ENCODE peak calls at places on chromosomes 13 and 19, in eight cellular contexts. One of them, this sample, is unnamed.
A peak's percentile ranks its signal among the peaks of the same experiment; 100 is the strongest.

GRCh38 chr19:40813182-40813581 is 14.2 kb downstream of the EGLN2 start:
- DNase-seq in gastrocnemius medialis: no peak
- DNase-seq in NCI-H2107: no peak
- DNase-seq in stimulated activated CD8-positive, alpha-beta memory T cell treated with anti-CD3 and anti-CD28 coated beads, Interleukin-12 subunit alpha, Interleukin-12 subunit beta, amount 100 ng/mL, for 1 hour: no peak
- DNase-seq in NCI-H1694 treated with DMSO at 0.1 percent for 48 hours: no peak
- DNase-seq in GM06990: no peak
- DNase-seq in IMR-90: no peak
- DNase-seq in testis: peak; percentile 57
- DNase-seq in this sample: no peak

GRCh38 chr19:4577020-4577782 is 17.7 kb upstream of the SEMA6B start:
- DNase-seq in gastrocnemius medialis: no peak
- DNase-seq in NCI-H2107: no peak
- DNase-seq in stimulated activated CD8-positive, alpha-beta memory T cell treated with anti-CD3 and anti-CD28 coated beads, Interleukin-12 subunit alpha, Interleukin-12 subunit beta, amount 100 ng/mL, for 1 hour: no peak
- DNase-seq in NCI-H1694 treated with DMSO at 0.1 percent for 48 hours: no peak
- DNase-seq in GM06990: no peak
- DNase-seq in IMR-90: no peak
- DNase-seq in testis: no peak
- DNase-seq in this sample: no peak

GRCh38 chr13:113078895-113079720 is 26.5 kb upstream of the F7 start:
- DNase-seq in gastrocnemius medialis: no peak
- DNase-seq in NCI-H2107: peak; percentile 26
- DNase-seq in stimulated activated CD8-positive, alpha-beta memory T cell treated with anti-CD3 and anti-CD28 coated beads, Interleukin-12 subunit alpha, Interleukin-12 subunit beta, amount 100 ng/mL, for 1 hour: no peak
- DNase-seq in NCI-H1694 treated with DMSO at 0.1 percent for 48 hours: peak; percentile 66
- DNase-seq in GM06990: no peak
- DNase-seq in IMR-90: no peak
- DNase-seq in testis: no peak
- DNase-seq in this sample: no peak

GRCh38 chr13:27428160-27428559 is 3.7 kb downstream of the GTF3A start:
- DNase-seq in gastrocnemius medialis: no peak
- DNase-seq in NCI-H2107: no peak
- DNase-seq in stimulated activated CD8-positive, alpha-beta memory T cell treated with anti-CD3 and anti-CD28 coated beads, Interleukin-12 subunit alpha, Interleukin-12 subunit beta, amount 100 ng/mL, for 1 hour: no peak
- DNase-seq in NCI-H1694 treated with DMSO at 0.1 percent for 48 hours: no peak
- DNase-seq in GM06990: no peak
- DNase-seq in IMR-90: no peak
- DNase-seq in testis: no peak
- DNase-seq in this sample: no peak

GRCh38 chr13:81140675-81141074 is 799.7 kb upstream of the SPRY2 start:
- DNase-seq in gastrocnemius medialis: no peak
- DNase-seq in NCI-H2107: no peak
- DNase-seq in stimulated activated CD8-positive, alpha-beta memory T cell treated with anti-CD3 and anti-CD28 coated beads, Interleukin-12 subunit alpha, Interleukin-12 subunit beta, amount 100 ng/mL, for 1 hour: no peak
- DNase-seq in NCI-H1694 treated with DMSO at 0.1 percent for 48 hours: no peak
- DNase-seq in GM06990: no peak
- DNase-seq in IMR-90: no peak
- DNase-seq in testis: no peak
- DNase-seq in this sample: no peak

GRCh38 chr13:41603917-41604316 is 146.6 kb downstream of the RGCC start:
- DNase-seq in gastrocnemius medialis: peak; percentile 79
- DNase-seq in NCI-H2107: no peak
- DNase-seq in stimulated activated CD8-positive, alpha-beta memory T cell treated with anti-CD3 and anti-CD28 coated beads, Interleukin-12 subunit alpha, Interleukin-12 subunit beta, amount 100 ng/mL, for 1 hour: no peak
- DNase-seq in NCI-H1694 treated with DMSO at 0.1 percent for 48 hours: no peak
- DNase-seq in GM06990: no peak
- DNase-seq in IMR-90: peak; percentile 78
- DNase-seq in testis: no peak
- DNase-seq in this sample: no peak

GRCh38 chr13:88456155-88456554 is 785.0 kb downstream of the SLITRK5 start:
- DNase-seq in gastrocnemius medialis: no peak
- DNase-seq in NCI-H2107: no peak
- DNase-seq in stimulated activated CD8-positive, alpha-beta memory T cell treated with anti-CD3 and anti-CD28 coated beads, Interleukin-12 subunit alpha, Interleukin-12 subunit beta, amount 100 ng/mL, for 1 hour: no peak
- DNase-seq in NCI-H1694 treated with DMSO at 0.1 percent for 48 hours: no peak
- DNase-seq in GM06990: no peak
- DNase-seq in IMR-90: no peak
- DNase-seq in testis: no peak
- DNase-seq in this sample: no peak

GRCh38 chr13:73693215-73693614 is 441.0 kb downstream of the KLF12 start:
- DNase-seq in gastrocnemius medialis: no peak
- DNase-seq in NCI-H2107: no peak
- DNase-seq in stimulated activated CD8-positive, alpha-beta memory T cell treated with anti-CD3 and anti-CD28 coated beads, Interleukin-12 subunit alpha, Interleukin-12 subunit beta, amount 100 ng/mL, for 1 hour: no peak
- DNase-seq in NCI-H1694 treated with DMSO at 0.1 percent for 48 hours: no peak
- DNase-seq in GM06990: no peak
- DNase-seq in IMR-90: no peak
- DNase-seq in testis: no peak
- DNase-seq in this sample: no peak

GRCh38 chr13:25901460-25902376 is 150.1 kb downstream of the SHISA2 start:
- DNase-seq in gastrocnemius medialis: no peak
- DNase-seq in NCI-H2107: no peak
- DNase-seq in stimulated activated CD8-positive, alpha-beta memory T cell treated with anti-CD3 and anti-CD28 coated beads, Interleukin-12 subunit alpha, Interleukin-12 subunit beta, amount 100 ng/mL, for 1 hour: peak; percentile 6
- DNase-seq in NCI-H1694 treated with DMSO at 0.1 percent for 48 hours: no peak
- DNase-seq in GM06990: peak; percentile 66
- DNase-seq in IMR-90: peak; percentile 11
- DNase-seq in testis: no peak
- DNase-seq in this sample: peak; percentile 57

GRCh38 chr13:45718063-45718462 is 15.9 kb downstream of the CBY2 start:
- DNase-seq in gastrocnemius medialis: no peak
- DNase-seq in NCI-H2107: no peak
- DNase-seq in stimulated activated CD8-positive, alpha-beta memory T cell treated with anti-CD3 and anti-CD28 coated beads, Interleukin-12 subunit alpha, Interleukin-12 subunit beta, amount 100 ng/mL, for 1 hour: no peak
- DNase-seq in NCI-H1694 treated with DMSO at 0.1 percent for 48 hours: peak; percentile 54
- DNase-seq in GM06990: no peak
- DNase-seq in IMR-90: peak; percentile 14
- DNase-seq in testis: no peak
- DNase-seq in this sample: no peak

GRCh38 chr19:6571167-6571566 is 19.8 kb downstream of the CD70 start:
- DNase-seq in gastrocnemius medialis: no peak
- DNase-seq in NCI-H2107: no peak
- DNase-seq in stimulated activated CD8-positive, alpha-beta memory T cell treated with anti-CD3 and anti-CD28 coated beads, Interleukin-12 subunit alpha, Interleukin-12 subunit beta, amount 100 ng/mL, for 1 hour: no peak
- DNase-seq in NCI-H1694 treated with DMSO at 0.1 percent for 48 hours: no peak
- DNase-seq in GM06990: no peak
- DNase-seq in IMR-90: no peak
- DNase-seq in testis: no peak
- DNase-seq in this sample: no peak